ENCODE peak calls at places on chromosomes 16 and 17, in seven cellular contexts. L is neural crest cell, R is lung, C is endothelial cell, D is BJ, P is AG09319, F is OCI-LY7. A is an unnamed sample.

GRCh38 chr17:37689317-37689716 is 46.1 kb upstream of the DDX52 start:
- DNase-seq in L (no peak), R (no peak), C (no peak), D (no peak), P (no peak), F (no peak), A (no peak)

GRCh38 chr17:42798383-42799380 is at the start of the genes CNTD1 and COA3:
- DNase-seq in L (peak; percentile 80), R (peak; percentile 89), C (peak; percentile 83), D (peak; percentile 42), P (peak; percentile 49), F (peak; percentile 72), A (peak; percentile 88)

GRCh38 chr16:52309761-52310416 is 237.1 kb downstream of the TOX3 start:
- DNase-seq in L (no peak), R (no peak), C (no peak), D (no peak), P (no peak), F (no peak), A (no peak)

GRCh38 chr17:40035162-40035559 is 19.0 kb downstream of the MED24 start:
- DNase-seq in L (peak; percentile 65), R (no peak), C (peak; percentile 85), D (no peak), P (no peak), F (peak; percentile 50), A (peak; percentile 53)

GRCh38 chr16:64428463-64428862 is 693.4 kb downstream of the CDH11 start:
- DNase-seq in L (no peak), R (no peak), C (no peak), D (no peak), P (peak; percentile 68), F (peak; percentile 42), A (peak; percentile 4)

GRCh38 chr16:74570412-74571301 is 36.3 kb downstream of the GLG1 start:
- DNase-seq in L (no peak), R (no peak), C (no peak), D (no peak), P (no peak), F (no peak), A (no peak)

GRCh38 chr16:23710504-23710903 is 2.5 kb downstream of the ERN2 start:
- DNase-seq in L (no peak), R (no peak), C (no peak), D (no peak), P (no peak), F (no peak), A (no peak)

GRCh38 chr16:79089735-79090284 is 510.7 kb downstream of the MAF start:
- DNase-seq in L (no peak), R (no peak), C (no peak), D (no peak), P (no peak), F (peak; percentile 10), A (no peak)

GRCh38 chr17:55606431-55606830 is 95.2 kb upstream of the SMIM36 start:
- DNase-seq in L (no peak), R (no peak), C (no peak), D (no peak), P (no peak), F (no peak), A (no peak)

DNA sequence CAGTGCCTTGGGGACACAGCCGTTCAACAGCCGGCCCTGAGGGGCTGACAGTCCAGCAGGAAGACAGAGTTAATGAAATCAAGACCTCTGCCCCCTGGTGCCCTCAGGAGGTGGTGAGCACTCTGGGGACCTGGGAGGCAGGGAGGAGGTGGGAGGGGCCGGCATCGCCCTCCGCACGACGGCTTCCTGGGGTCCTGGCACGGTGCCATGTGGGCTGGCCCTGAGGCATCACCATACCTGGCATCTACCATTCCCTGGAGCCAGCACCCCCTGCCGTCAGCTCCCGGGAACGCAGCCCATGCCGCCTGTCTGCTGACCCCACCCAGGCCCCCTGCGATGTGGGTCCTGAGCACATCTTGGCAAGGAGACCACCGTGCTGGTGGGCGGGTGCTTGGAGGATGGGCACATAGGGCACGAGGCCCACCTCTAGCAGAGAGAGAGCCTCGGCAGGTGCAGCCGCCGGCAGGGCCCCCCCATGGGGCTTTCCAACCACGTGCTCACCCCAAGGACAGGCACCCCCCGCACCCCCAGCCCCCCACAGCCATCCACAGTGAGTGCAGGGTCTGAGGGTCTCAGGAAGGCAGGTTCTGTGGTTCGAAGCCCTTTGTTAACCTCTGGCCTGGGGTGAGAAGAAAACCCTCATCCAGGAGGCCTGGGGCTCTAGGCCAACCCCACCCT is 52.5 kb downstream of the ZFPM1 start:
- DNase-seq in L (no peak), R (peak; percentile 54), C (peak; percentile 40), D (no peak), P (no peak), F (peak; percentile 79), A (peak; percentile 76)
- TF ChIP-seq CTCF in L (peak; percentile 42), R (no peak), C (peak; percentile 18), D (peak; percentile 50), P (peak; percentile 48), F (peak; percentile 76), A (peak; percentile 79)

DNA sequence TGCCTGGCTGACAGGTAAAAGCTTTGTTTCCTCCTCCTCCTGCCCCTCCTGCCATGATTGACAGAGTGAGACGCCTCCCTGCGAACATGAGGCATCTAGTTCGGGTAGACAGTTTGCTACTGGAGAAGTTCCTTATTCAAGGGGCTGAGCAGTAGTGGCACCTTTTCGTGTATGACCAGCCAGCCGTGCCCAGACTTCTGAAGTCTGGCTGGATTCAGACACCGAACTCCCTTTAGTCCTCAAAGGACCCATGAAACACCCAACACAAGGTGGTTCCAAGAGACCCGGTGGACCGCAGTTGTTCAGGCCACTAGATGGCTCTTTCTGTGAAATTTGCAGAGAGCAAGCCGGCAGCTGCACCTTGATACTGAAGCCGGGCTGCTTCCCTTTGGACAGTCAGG is 192.8 kb downstream of the XYLT1 start:
- DNase-seq in L (peak; percentile 9), R (no peak), C (peak; percentile 18), D (no peak), P (no peak), F (peak; percentile 74), A (no peak)
- TF ChIP-seq CTCF in L (peak; percentile 55), R (no peak), C (no peak), D (peak; percentile 49), P (peak; percentile 37), F (peak; percentile 82), A (peak; percentile 23)

GRCh38 chr16:1983544-1984346 is at the start of gene GFER:
- DNase-seq in L (peak; percentile 95), R (peak; percentile 89), C (peak; percentile 98), D (peak; percentile 51), P (peak; percentile 83), F (peak; percentile 80), A (peak; percentile 87)
- TF ChIP-seq CTCF in L (peak; percentile 48), R (peak; percentile 40), C (peak; percentile 25), D (peak; percentile 41), P (peak; percentile 27), F (peak; percentile 59), A (peak; percentile 45)

GRCh38 chr17:7214300-7215135 is 5.1 kb downstream of the DLG4 start:
- DNase-seq in L (peak; percentile 100), R (peak; percentile 99), C (peak; percentile 100), D (peak; percentile 71), P (peak; percentile 89), F (peak; percentile 99), A (peak; percentile 99)
- TF ChIP-seq CTCF in L (peak; percentile 70), R (peak; percentile 8), C (no peak), D (peak; percentile 71), P (peak; percentile 60), F (peak; percentile 74), A (peak; percentile 66)

A was measured in A673.